ENCODE peak calls at places on chromosome 14, in nine cellular contexts. One of them, this sample, is unnamed.

GRCh38 chr14:65229431-65230286 is 127.3 kb upstream of the MAX start:
- DNase-seq in astrocyte of the cerebellum: no peak
- DNase-seq in CD8-positive, alpha-beta T cell: peak
- DNase-seq in PC-9: peak
- DNase-seq in lower lobe of right lung: peak
- DNase-seq in Karpas-422: peak
- DNase-seq in heart left ventricle: peak
- DNase-seq in adipocyte: peak
- DNase-seq in astrocyte of the spinal cord: peak
- DNase-seq in this sample: no peak

GRCh38 chr14:66088661-66089060 is 397.5 kb upstream of the CCDC196 start:
- DNase-seq in astrocyte of the cerebellum: no peak
- DNase-seq in CD8-positive, alpha-beta T cell: no peak
- DNase-seq in PC-9: no peak
- DNase-seq in lower lobe of right lung: no peak
- DNase-seq in Karpas-422: no peak
- DNase-seq in heart left ventricle: no peak
- DNase-seq in adipocyte: peak
- DNase-seq in astrocyte of the spinal cord: no peak
- DNase-seq in this sample: no peak

GRCh38 chr14:48350971-48351370 is 675.6 kb upstream of the MDGA2 start:
- DNase-seq in astrocyte of the cerebellum: no peak
- DNase-seq in CD8-positive, alpha-beta T cell: no peak
- DNase-seq in PC-9: peak
- DNase-seq in lower lobe of right lung: no peak
- DNase-seq in Karpas-422: no peak
- DNase-seq in heart left ventricle: no peak
- DNase-seq in adipocyte: no peak
- DNase-seq in astrocyte of the spinal cord: no peak
- DNase-seq in this sample: peak

GRCh38 chr14:81315344-81315743 is 84.8 kb downstream of the STON2 start:
- DNase-seq in astrocyte of the cerebellum: no peak
- DNase-seq in CD8-positive, alpha-beta T cell: no peak
- DNase-seq in PC-9: no peak
- DNase-seq in lower lobe of right lung: no peak
- DNase-seq in Karpas-422: no peak
- DNase-seq in heart left ventricle: no peak
- DNase-seq in adipocyte: no peak
- DNase-seq in astrocyte of the spinal cord: no peak
- DNase-seq in this sample: no peak

GRCh38 chr14:100317389-100317788 is 5.8 kb upstream of the SLC25A47 start:
- DNase-seq in astrocyte of the cerebellum: no peak
- DNase-seq in CD8-positive, alpha-beta T cell: no peak
- DNase-seq in PC-9: no peak
- DNase-seq in lower lobe of right lung: no peak
- DNase-seq in Karpas-422: no peak
- DNase-seq in heart left ventricle: no peak
- DNase-seq in adipocyte: no peak
- DNase-seq in astrocyte of the spinal cord: no peak
- DNase-seq in this sample: no peak

GRCh38 chr14:96038920-96039632 is at the start of gene C14orf132:
- DNase-seq in astrocyte of the cerebellum: no peak
- DNase-seq in CD8-positive, alpha-beta T cell: no peak
- DNase-seq in PC-9: no peak
- DNase-seq in lower lobe of right lung: peak
- DNase-seq in Karpas-422: no peak
- DNase-seq in heart left ventricle: peak
- DNase-seq in adipocyte: peak
- DNase-seq in astrocyte of the spinal cord: peak
- DNase-seq in this sample: no peak

GRCh38 chr14:55425091-55425490 is 13.5 kb upstream of the ATG14 start:
- DNase-seq in astrocyte of the cerebellum: no peak
- DNase-seq in CD8-positive, alpha-beta T cell: no peak
- DNase-seq in PC-9: no peak
- DNase-seq in lower lobe of right lung: no peak
- DNase-seq in Karpas-422: no peak
- DNase-seq in heart left ventricle: no peak
- DNase-seq in adipocyte: no peak
- DNase-seq in astrocyte of the spinal cord: no peak
- DNase-seq in this sample: no peak

GRCh38 chr14:89667983-89668382 is 250.9 kb upstream of the FOXN3 start:
- DNase-seq in astrocyte of the cerebellum: no peak
- DNase-seq in CD8-positive, alpha-beta T cell: no peak
- DNase-seq in PC-9: no peak
- DNase-seq in lower lobe of right lung: no peak
- DNase-seq in Karpas-422: no peak
- DNase-seq in heart left ventricle: no peak
- DNase-seq in adipocyte: no peak
- DNase-seq in astrocyte of the spinal cord: peak
- DNase-seq in this sample: peak

GRCh38 chr14:103386632-103387329 is 1.6 kb downstream of the MARK3 start:
- DNase-seq in astrocyte of the cerebellum: no peak
- DNase-seq in CD8-positive, alpha-beta T cell: no peak
- DNase-seq in PC-9: no peak
- DNase-seq in lower lobe of right lung: no peak
- DNase-seq in Karpas-422: peak
- DNase-seq in heart left ventricle: no peak
- DNase-seq in adipocyte: peak
- DNase-seq in astrocyte of the spinal cord: peak
- DNase-seq in this sample: no peak

DNA sequence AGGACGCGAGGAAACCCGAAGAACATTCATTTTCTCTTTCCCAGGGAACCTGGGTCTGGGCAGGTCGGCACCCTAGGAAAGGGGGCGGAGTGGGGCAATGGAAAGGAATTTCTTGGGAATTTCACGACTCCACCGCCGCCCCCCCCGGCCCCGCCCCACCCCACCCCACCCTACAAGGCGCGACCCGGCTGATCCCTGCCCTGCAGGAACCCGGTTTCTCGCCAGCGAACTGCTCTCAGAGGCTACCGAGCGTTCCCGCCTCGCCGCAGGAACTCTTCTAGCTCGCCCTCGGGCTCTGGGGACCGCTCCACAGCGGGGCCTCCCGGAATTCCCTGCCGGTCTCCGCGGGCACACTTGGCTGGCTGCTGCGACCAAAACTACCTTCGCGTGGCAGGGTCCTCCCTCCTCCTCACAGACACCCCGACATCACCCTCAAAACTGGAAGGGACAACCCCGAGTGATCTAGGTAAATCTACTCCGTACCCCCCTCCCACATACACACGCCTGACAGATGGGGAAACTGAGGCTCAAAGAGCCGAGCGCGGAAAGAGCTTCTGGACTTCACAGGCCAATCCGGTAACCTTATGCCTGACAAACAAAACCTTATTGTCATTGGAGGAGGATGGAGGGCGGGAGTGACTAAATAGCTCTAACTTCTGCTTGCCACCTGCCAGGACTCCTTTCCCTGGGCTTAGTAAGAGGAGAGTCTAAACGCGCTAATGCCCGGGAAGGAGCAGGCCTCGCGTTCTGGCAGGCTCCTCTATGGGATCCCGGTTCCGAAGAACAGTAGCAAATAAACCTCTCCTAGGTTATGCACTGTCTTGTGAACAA is 835 bp upstream of the ACTN1 start:
- DNase-seq in astrocyte of the cerebellum: no peak
- DNase-seq in CD8-positive, alpha-beta T cell: no peak
- DNase-seq in PC-9: no peak
- DNase-seq in lower lobe of right lung: peak
- DNase-seq in Karpas-422: no peak
- DNase-seq in heart left ventricle: peak
- DNase-seq in adipocyte: peak
- DNase-seq in astrocyte of the spinal cord: peak
- DNase-seq in this sample: no peak
- H3K4me3 ChIP-seq in astrocyte of the cerebellum: peak
- H3K4me3 ChIP-seq in CD8-positive, alpha-beta T cell: peak
- H3K4me3 ChIP-seq in PC-9: peak
- H3K4me3 ChIP-seq in lower lobe of right lung: peak
- H3K4me3 ChIP-seq in Karpas-422: no peak
- H3K4me3 ChIP-seq in heart left ventricle: peak
- H3K4me3 ChIP-seq in adipocyte: peak
- H3K4me3 ChIP-seq in astrocyte of the spinal cord: peak
- H3K4me3 ChIP-seq in this sample: peak

DNA sequence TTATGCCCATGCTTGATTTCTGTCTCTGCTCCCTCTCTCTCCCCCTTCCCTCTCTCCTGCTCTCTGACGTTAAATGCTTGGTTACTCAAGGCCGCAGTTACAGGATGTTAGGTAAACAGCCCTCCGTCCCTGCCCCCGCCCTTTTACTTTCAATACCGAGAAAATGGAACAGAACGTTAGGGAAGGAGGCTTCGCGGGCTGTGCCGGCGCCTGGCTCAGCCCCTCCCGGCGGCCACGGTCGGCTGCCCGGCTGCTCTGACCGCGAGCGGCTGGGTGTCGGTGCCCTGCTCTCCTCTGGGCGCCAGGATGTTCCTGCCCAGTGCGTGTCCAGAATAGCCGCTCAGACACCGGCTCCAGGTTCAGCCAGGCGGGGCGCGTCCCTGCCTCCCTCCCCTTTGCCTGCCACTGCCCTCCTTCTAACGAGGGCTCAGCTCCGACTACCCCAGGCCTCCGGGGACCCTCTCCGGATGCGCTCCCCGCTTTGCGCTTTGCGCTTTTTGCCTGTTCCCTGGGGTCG is 166.1 kb downstream of the ADCK1 start:
- DNase-seq in astrocyte of the cerebellum: no peak
- DNase-seq in CD8-positive, alpha-beta T cell: no peak
- DNase-seq in PC-9: no peak
- DNase-seq in lower lobe of right lung: peak
- DNase-seq in Karpas-422: no peak
- DNase-seq in heart left ventricle: no peak
- DNase-seq in adipocyte: peak
- DNase-seq in astrocyte of the spinal cord: peak
- DNase-seq in this sample: peak
- H3K4me3 ChIP-seq in astrocyte of the cerebellum: peak
- H3K4me3 ChIP-seq in CD8-positive, alpha-beta T cell: no peak
- H3K4me3 ChIP-seq in PC-9: no peak
- H3K4me3 ChIP-seq in lower lobe of right lung: peak
- H3K4me3 ChIP-seq in Karpas-422: no peak
- H3K4me3 ChIP-seq in heart left ventricle: peak
- H3K4me3 ChIP-seq in adipocyte: peak
- H3K4me3 ChIP-seq in astrocyte of the spinal cord: peak
- H3K4me3 ChIP-seq in this sample: peak

GRCh38 chr14:75175677-75176141 is 703 bp downstream of the TMED10 start:
- DNase-seq in astrocyte of the cerebellum: no peak
- DNase-seq in CD8-positive, alpha-beta T cell: no peak
- DNase-seq in PC-9: no peak
- DNase-seq in lower lobe of right lung: no peak
- DNase-seq in Karpas-422: no peak
- DNase-seq in heart left ventricle: no peak
- DNase-seq in adipocyte: no peak
- DNase-seq in astrocyte of the spinal cord: no peak
- DNase-seq in this sample: no peak

GRCh38 chr14:75170797-75171196 is 5.6 kb downstream of the TMED10 start:
- DNase-seq in astrocyte of the cerebellum: no peak
- DNase-seq in CD8-positive, alpha-beta T cell: no peak
- DNase-seq in PC-9: no peak
- DNase-seq in lower lobe of right lung: no peak
- DNase-seq in Karpas-422: no peak
- DNase-seq in heart left ventricle: no peak
- DNase-seq in adipocyte: no peak
- DNase-seq in astrocyte of the spinal cord: no peak
- DNase-seq in this sample: no peak

GRCh38 chr14:75176142-75176820 is at the start of gene TMED10:
- DNase-seq in astrocyte of the cerebellum: peak
- DNase-seq in CD8-positive, alpha-beta T cell: peak
- DNase-seq in PC-9: peak
- DNase-seq in lower lobe of right lung: peak
- DNase-seq in Karpas-422: peak
- DNase-seq in heart left ventricle: peak
- DNase-seq in adipocyte: peak
- DNase-seq in astrocyte of the spinal cord: peak
- DNase-seq in this sample: no peak

GRCh38 chr14:75168586-75169335 is 7.7 kb downstream of the TMED10 start:
- DNase-seq in astrocyte of the cerebellum: no peak
- DNase-seq in CD8-positive, alpha-beta T cell: no peak
- DNase-seq in PC-9: no peak
- DNase-seq in lower lobe of right lung: no peak
- DNase-seq in Karpas-422: no peak
- DNase-seq in heart left ventricle: no peak
- DNase-seq in adipocyte: no peak
- DNase-seq in astrocyte of the spinal cord: no peak
- DNase-seq in this sample: no peak

DNA sequence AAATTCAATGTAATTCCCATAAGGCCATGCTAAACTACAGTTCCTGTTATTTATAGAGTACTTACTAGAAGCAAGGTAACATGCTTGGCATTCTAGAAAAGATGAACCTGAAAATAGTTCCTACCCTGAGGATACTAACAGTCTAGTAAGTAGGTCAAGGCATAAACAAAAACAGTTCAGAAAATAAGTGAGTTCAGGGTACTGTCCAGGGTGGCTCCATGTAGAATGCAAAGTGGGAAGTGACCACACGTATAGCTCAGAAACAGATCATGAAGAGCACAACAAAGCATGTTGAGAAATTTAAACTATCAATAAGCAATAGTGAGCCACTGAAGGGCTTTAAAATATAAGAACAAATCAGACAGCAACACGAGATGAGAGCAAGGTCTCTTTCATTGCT is 2.3 kb downstream of the TMED10 start:
- DNase-seq in astrocyte of the cerebellum: no peak
- DNase-seq in CD8-positive, alpha-beta T cell: no peak
- DNase-seq in PC-9: no peak
- DNase-seq in lower lobe of right lung: no peak
- DNase-seq in Karpas-422: no peak
- DNase-seq in heart left ventricle: no peak
- DNase-seq in adipocyte: no peak
- DNase-seq in astrocyte of the spinal cord: no peak
- DNase-seq in this sample: no peak
- H3K4me3 ChIP-seq in astrocyte of the cerebellum: no peak
- H3K4me3 ChIP-seq in CD8-positive, alpha-beta T cell: no peak
- H3K4me3 ChIP-seq in PC-9: peak
- H3K4me3 ChIP-seq in lower lobe of right lung: peak
- H3K4me3 ChIP-seq in Karpas-422: no peak
- H3K4me3 ChIP-seq in heart left ventricle: no peak
- H3K4me3 ChIP-seq in adipocyte: peak
- H3K4me3 ChIP-seq in astrocyte of the spinal cord: no peak
- H3K4me3 ChIP-seq in this sample: no peak

DNA sequence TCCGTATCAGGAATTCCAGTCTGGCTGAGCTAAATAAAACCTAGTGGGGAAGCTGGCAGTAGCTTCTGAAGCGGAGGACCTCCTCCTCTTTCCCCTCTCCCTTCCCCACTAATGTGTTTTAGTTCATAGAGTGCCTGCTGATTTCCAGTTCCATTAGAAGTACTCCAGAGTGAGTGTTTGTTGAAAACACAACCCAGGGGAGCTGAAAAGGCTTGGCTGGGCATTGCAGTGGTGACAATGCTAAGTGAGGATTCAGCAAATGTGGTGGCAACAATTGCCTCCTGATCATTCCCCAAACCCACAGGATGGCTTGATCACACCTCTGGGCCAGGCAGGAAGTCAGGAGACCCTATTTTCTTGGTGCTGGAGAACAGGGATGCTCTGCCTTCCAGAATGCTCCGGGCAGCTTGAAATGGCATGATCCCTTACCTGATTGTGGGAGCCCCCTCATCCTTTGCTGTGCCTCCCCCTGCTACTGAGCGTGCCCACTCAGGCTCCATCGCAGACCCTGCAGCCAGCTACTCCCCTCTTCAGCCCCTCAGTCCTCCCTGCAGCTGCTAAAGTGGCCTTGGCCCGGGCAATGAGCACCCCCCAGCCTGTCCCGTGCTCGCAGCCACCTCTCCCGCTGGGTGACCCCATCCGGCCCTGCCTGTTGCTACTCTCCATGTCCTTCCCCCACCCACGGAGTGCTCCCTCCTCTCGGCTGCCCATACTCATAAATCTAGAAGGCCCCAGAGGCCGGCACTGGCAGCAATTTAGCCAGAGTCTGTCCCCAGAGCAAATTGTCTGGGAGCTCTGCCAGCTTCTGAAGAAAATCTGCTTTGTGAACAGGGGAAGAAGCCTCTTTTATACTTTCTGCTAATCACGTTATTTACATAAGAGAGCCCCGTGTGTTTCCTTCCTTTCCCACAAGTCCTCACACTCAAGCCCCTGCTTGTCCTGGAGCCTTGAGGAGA is 143.9 kb upstream of the FRMD6 start:
- DNase-seq in astrocyte of the cerebellum: peak
- DNase-seq in CD8-positive, alpha-beta T cell: no peak
- DNase-seq in PC-9: no peak
- DNase-seq in lower lobe of right lung: no peak
- DNase-seq in Karpas-422: no peak
- DNase-seq in heart left ventricle: peak
- DNase-seq in adipocyte: peak
- DNase-seq in astrocyte of the spinal cord: peak
- DNase-seq in this sample: no peak
- H3K4me3 ChIP-seq in astrocyte of the cerebellum: no peak
- H3K4me3 ChIP-seq in CD8-positive, alpha-beta T cell: no peak
- H3K4me3 ChIP-seq in PC-9: no peak
- H3K4me3 ChIP-seq in lower lobe of right lung: no peak
- H3K4me3 ChIP-seq in Karpas-422: no peak
- H3K4me3 ChIP-seq in heart left ventricle: no peak
- H3K4me3 ChIP-seq in adipocyte: peak
- H3K4me3 ChIP-seq in astrocyte of the spinal cord: no peak
- H3K4me3 ChIP-seq in this sample: no peak

This sample was measured in kidney epithelial cell.